ENCODE peak calls at places on chromosomes 4 and X, in four cellular contexts. X is Peyer's patch, E is lower lobe of right lung, Z is brain microvascular endothelial cell. S is an unnamed sample. For H3K27me3, the result is how much of the 10 kb centered on the place peaks cover.

GRCh38 chrX:102840871-102841705 is 96.0 kb upstream of the RAB40AL start:
- DNase-seq in E (no peak), X (no peak), Z (peak), S (no peak)

GRCh38 chr4:58209576-58209975 is 1099.4 kb upstream of the IGFBP7 start:
- DNase-seq in X (no peak), Z (no peak), E (no peak), S (no peak)

GRCh38 chr4:73460913-73461522 is 20.5 kb upstream of the AFM start:
- DNase-seq in X (no peak), Z (no peak), E (no peak), S (no peak)

GRCh38 chr4:28686618-28687017 is 1826.0 kb downstream of the STIM2 start:
- DNase-seq in Z (peak), X (no peak), E (no peak), S (no peak)

GRCh38 chrX:115378471-115378870 is 89.0 kb downstream of the LUZP4 start:
- DNase-seq in Z (no peak), E (no peak), X (no peak), S (no peak)

GRCh38 chrX:48490661-48491060 is 14.7 kb downstream of the FTSJ1 start:
- DNase-seq in E (no peak), Z (no peak), X (no peak), S (no peak)

GRCh38 chr4:159296061-159296460 is 193.2 kb downstream of the RAPGEF2 start:
- DNase-seq in X (no peak), E (no peak), Z (no peak), S (no peak)

GRCh38 chr4:15325987-15326386 is 101.8 kb upstream of the C1QTNF7 start:
- DNase-seq in Z (no peak), X (no peak), E (no peak), S (no peak)

GRCh38 chrX:49291615-49292337 is 11.7 kb upstream of the GAGE10 start:
- DNase-seq in X (peak), E (peak), Z (peak), S (peak)

GRCh38 chrX:49165901-49166881 is 3.6 kb downstream of the MAGIX start:
- DNase-seq in Z (peak), E (peak), X (peak), S (peak)

GRCh38 chr4:89356086-89356485 is 48.5 kb upstream of the GPRIN3 start:
- DNase-seq in E (no peak), Z (no peak), X (no peak), S (no peak)

DNA sequence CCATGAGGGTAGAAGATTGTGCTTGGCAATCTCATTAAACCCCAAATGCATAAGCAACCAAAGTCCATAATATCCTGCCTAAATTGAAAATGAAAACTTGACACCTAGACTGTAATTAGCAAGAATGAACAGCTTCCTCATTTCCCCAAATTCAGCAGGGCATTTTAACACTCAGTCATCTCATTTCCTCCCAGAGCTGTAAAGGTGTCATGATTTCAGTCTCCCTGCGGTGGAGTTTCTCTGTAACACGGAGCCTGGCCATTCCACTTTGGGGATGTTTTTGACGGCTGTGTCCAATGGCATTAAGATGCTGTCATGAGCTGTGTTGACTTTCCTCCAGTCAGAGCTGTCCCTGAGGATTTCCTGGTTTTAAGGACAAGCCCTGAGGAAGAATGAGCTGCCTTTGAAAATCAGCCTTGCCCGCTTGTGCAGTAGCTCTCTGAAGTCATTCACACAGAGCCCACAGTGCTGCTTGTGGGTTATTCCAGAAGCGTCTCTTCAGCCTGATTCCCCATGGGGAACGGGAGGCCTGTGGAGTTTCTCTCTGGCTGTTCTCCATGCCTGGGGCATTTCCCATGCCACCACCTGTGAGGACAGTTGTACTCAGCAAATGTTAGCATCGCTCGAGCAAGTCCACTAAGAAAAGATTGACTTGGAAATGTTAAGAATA is 187.0 kb downstream of the MID1 start:
- DNase-seq in E (no peak), X (no peak), Z (no peak), S (no peak)
- TF ChIP-seq CTCF in E (no peak), X (no peak), Z (no peak), S (no peak)

GRCh38 chrX:56782791-56783449 is 53.9 kb downstream of the NBDY start:
- DNase-seq in Z (no peak), E (no peak), X (no peak), S (no peak)
- H3K27ac ChIP-seq in Z (no peak), E (no peak), X (peak), S (no peak)

GRCh38 chr4:26859762-26860156 is 882 bp upstream of the STIM2 start:
- DNase-seq in X (no peak), E (no peak), Z (no peak), S (no peak)
- H3K27me3 ChIP-seq in X (under half), E (under half), Z (under half), S (under half)

GRCh38 chr4:146545102-146545501 is 23.4 kb upstream of the SLC10A7 start:
- DNase-seq in Z (peak), X (no peak), E (no peak), S (no peak)
- TF ChIP-seq CTCF in Z (peak), X (no peak), E (peak), S (no peak)

DNA sequence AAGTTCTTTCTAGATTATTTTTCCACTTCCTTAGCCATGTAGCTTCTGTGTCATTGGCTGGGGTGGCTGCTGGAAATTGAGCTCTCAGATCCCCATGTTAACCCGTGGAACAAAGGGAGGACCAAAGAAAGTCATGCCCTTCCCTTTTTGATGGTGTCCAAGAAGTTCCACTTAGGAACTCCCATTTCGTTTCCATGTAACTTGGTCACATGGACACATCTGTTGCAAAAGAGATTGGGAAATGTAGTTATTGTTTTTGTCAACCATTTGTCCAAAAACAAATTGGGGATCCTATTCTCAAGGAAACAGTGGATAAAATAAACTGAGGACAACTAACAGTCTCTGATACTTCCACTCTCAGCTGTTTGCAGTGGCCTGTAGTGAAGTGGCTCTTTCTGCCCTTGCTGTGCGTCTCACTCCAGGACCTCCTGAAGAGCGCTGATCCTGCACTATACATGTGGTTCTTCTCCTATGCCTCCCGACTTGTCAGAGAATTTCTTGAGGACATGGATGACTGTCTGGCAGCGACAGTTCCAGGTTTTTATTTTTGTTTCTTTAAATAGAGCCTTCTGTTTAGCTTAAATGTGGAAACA is 125.3 kb upstream of the LNX1 start:
- DNase-seq in E (no peak), Z (no peak), X (no peak), S (no peak)
- H3K27ac ChIP-seq in E (no peak), Z (no peak), X (no peak), S (no peak)

GRCh38 chr4:6192245-6192644 is 8.1 kb downstream of the JAKMIP1 start:
- DNase-seq in E (no peak), Z (no peak), X (no peak), S (no peak)
- H3K27me3 ChIP-seq in E (under half), Z (under half), X (under half), S (under half)

S was measured in tibial nerve.